ENCODE peak calls at places on chromosomes 1 and 21, in seven cellular contexts. S, I, F, L, B, D and W are unnamed samples.

GRCh38 chr1:12157366-12158231 is 9.2 kb upstream of the TNFRSF1B start:
- DNase-seq in S (no peak), I (no peak), F (no peak), L (no peak), B (no peak), D (no peak), W (no peak)

GRCh38 chr1:24418898-24419628 is 3.5 kb downstream of the NIPAL3 start:
- DNase-seq in S (peak), I (no peak), F (no peak), L (peak), B (no peak), D (no peak), W (no peak)

GRCh38 chr1:6082430-6082971 is 36.8 kb downstream of the KCNAB2 start:
- DNase-seq in S (no peak), I (no peak), F (no peak), L (no peak), B (no peak), D (no peak), W (no peak)

GRCh38 chr1:204495078-204495753 is 611 bp upstream of the PIK3C2B start:
- DNase-seq in S (no peak), I (no peak), F (no peak), L (no peak), B (no peak), D (no peak), W (no peak)

GRCh38 chr21:36499578-36500471 is 19.9 kb upstream of the CLDN14 start:
- DNase-seq in S (peak), I (no peak), F (no peak), L (peak), B (no peak), D (no peak), W (no peak)

GRCh38 chr1:59788825-59789224 is 25.9 kb upstream of the HOOK1 start:
- DNase-seq in S (no peak), I (no peak), F (no peak), L (no peak), B (no peak), D (no peak), W (no peak)

GRCh38 chr21:44521301-44521927 is 18.6 kb downstream of the KRTAP10-1 start:
- DNase-seq in S (no peak), I (peak), F (peak), L (no peak), B (no peak), D (no peak), W (peak)

GRCh38 chr1:80218112-80218511 is 1211.6 kb upstream of the ADGRL4 start:
- DNase-seq in S (no peak), I (no peak), F (no peak), L (no peak), B (no peak), D (peak), W (no peak)

GRCh38 chr1:221263831-221264767 is 384.9 kb downstream of the HLX start:
- DNase-seq in S (peak), I (no peak), F (peak), L (peak), B (no peak), D (peak), W (peak)

GRCh38 chr1:179825798-179826460 is 51.7 kb downstream of the TOR1AIP2 start:
- DNase-seq in S (no peak), I (peak), F (no peak), L (no peak), B (no peak), D (no peak), W (no peak)

GRCh38 chr1:208244584-208244916 is 366 bp upstream of the PLXNA2 start:
- DNase-seq in S (no peak), I (no peak), F (peak), L (no peak), B (no peak), D (no peak), W (no peak)

GRCh38 chr1:208243522-208243850 is 698 bp downstream of the PLXNA2 start:
- DNase-seq in S (no peak), I (no peak), F (peak), L (no peak), B (no peak), D (no peak), W (no peak)

GRCh38 chr1:208242829-208243521 is 1.2 kb downstream of the PLXNA2 start:
- DNase-seq in S (peak), I (peak), F (peak), L (no peak), B (no peak), D (no peak), W (peak)

GRCh38 chr1:208243851-208244583 is at the start of gene PLXNA2:
- DNase-seq in S (peak), I (peak), F (peak), L (peak), B (peak), D (peak), W (peak)

DNA sequence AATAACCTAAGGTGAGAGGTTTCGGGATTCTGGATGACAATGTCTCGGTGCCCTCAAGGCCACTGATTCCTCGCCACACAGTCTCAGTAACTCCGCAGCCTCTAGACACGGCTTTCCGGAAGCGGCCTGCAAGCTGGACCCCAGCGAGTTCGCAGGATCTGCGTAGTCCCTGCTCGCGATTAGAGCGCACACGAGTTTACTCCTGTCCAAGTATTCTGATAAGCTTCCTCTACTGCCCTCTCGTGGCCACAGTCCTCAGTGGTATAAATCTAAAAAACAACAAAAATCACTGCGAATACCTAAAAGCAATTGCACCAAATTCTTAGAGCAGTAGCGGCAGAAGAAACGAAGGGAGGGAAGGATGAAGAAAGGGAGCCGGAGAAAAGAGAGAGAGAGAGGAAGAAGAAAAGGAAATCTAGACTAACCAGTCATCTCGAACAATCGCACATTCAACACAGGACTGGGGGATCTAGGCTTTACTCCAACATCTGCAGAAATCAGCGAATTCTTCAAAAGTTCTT is 1.1 kb upstream of the PLXNA2 start:
- DNase-seq in S (peak), I (peak), F (peak), L (peak), B (peak), D (peak), W (peak)
- TF ChIP-seq POLR2AphosphoS5 in S (peak), I (peak), F (no peak), L (peak), B (peak), D (no peak), W (peak)

GRCh38 chr1:210123383-210123782 is 109.2 kb upstream of the SERTAD4 start:
- DNase-seq in S (no peak), I (no peak), F (no peak), L (no peak), B (no peak), D (no peak), W (no peak)

GRCh38 chr1:210123924-210124589 is 108.5 kb upstream of the SERTAD4 start:
- DNase-seq in S (no peak), I (no peak), F (no peak), L (no peak), B (no peak), D (no peak), W (no peak)

GRCh38 chr1:210129092-210129491 is 103.5 kb upstream of the SERTAD4 start:
- DNase-seq in S (no peak), I (no peak), F (no peak), L (no peak), B (no peak), D (no peak), W (no peak)

GRCh38 chr1:210129759-210130158 is 102.8 kb upstream of the SERTAD4 start:
- DNase-seq in S (no peak), I (no peak), F (no peak), L (no peak), B (no peak), D (no peak), W (no peak)

DNA sequence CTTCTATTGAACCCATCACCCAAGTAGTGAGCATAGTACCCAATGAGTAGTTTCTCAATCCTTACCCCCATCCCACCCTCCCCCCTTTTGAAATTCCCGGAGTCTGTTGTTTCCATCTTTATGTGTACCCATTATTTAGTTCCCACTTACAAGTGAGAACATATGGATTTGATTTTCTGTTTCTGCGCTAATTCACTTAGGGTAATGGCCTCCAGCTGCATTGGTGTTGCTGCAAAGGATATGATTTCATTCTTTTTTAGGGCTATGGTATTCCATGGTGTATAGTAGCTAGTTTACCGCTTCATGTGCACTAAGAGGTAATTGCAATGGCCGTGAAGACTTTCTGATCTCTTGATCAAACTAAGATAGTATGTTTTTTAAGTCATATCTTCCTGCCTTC is 107.5 kb upstream of the SERTAD4 start:
- DNase-seq in S (no peak), I (no peak), F (no peak), L (no peak), B (no peak), D (no peak), W (no peak)
- TF ChIP-seq POLR2AphosphoS5 in S (no peak), I (no peak), F (no peak), L (no peak), B (no peak), D (no peak), W (no peak)

GRCh38 chr1:198297281-198297680 is 140.5 kb downstream of the NEK7 start:
- DNase-seq in S (no peak), I (no peak), F (no peak), L (no peak), B (no peak), D (no peak), W (no peak)
- TF ChIP-seq POLR2AphosphoS5 in S (no peak), I (no peak), F (no peak), L (no peak), B (no peak), D (no peak), W (no peak)

GRCh38 chr1:169545472-169545871 is 40.8 kb downstream of the F5 start:
- DNase-seq in S (no peak), I (no peak), F (no peak), L (no peak), B (no peak), D (no peak), W (no peak)
- TF ChIP-seq POLR2AphosphoS5 in S (no peak), I (no peak), F (no peak), L (no peak), B (no peak), D (no peak), W (no peak)

DNA sequence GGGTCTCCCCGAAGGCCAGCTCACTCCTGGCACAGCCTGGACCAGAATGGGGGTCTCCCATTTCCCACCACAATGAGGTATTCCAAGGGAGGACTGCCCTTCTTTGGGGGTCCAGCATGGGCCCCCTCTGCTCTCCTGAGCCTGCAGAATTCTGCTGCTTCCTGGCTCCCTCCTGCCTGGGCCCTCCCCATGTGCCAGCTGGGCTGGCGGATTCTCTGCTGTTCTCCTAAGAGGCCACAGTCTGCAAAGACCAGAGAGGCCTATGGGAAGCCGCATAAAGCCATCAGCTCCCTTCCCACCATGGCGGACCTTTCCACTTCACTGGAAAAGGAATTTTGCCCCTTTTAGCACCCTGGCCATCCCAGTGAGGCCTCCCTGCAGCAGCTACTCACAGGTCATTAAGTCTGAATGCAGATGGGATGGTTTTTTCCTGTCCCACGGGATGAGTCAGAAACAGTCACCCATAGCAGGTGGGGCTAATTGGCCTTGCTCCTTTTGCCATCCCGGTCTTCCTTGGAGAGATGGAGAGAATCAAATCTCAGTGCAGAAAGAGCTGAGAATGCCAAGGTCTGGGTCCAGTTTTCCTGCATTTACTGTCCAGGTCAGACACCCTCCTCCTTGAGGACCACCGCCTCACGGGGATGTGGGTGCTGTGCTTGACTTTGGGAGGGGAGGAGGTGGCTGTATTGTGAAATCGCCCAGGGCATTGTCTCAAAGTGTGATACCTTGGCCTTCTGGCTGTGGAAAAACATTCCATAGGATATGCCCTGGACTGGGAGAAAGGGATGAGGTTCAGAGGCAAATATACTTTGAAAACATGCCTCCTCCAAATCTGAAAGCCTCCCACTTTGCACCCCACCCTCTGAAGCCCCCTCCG is 23.2 kb downstream of the MYBPH start:
- DNase-seq in S (no peak), I (no peak), F (no peak), L (no peak), B (no peak), D (no peak), W (no peak)
- TF ChIP-seq POLR2AphosphoS5 in S (no peak), I (no peak), F (no peak), L (no peak), B (no peak), D (no peak), W (no peak)

DNA sequence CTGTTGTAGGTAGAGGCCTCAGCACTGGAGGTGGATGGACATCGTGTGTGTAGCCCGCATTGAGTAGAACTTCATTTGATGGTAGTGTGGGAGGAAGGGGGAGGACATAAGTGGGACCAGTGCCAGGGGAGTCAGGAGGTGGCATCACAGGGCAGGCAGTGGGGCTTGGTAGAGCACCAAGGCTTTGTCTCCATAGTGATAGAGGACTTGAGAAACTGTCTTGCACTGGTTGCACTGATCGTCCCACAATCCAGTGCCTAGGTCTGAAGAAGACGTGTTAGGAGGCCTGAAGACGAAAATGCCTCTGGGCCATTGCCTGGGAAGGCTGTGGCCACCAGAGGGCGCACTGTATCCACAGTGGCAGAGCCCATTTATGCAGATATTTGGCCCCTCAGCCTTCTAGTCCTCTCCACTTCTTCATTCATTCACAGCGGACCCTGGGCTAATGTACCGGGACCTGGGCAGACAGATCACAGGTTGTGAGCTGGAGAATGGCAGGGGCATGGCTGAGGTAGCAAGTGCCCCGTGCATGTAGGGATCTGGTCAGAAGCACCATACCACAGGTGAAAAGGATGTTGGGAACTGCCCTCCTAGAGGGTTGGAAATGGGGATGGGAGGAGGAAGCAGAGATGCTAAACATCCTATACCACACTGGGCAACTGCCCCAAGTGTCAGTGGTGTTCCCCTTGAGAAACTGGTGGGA is 95.4 kb downstream of the PIK3R3 start:
- DNase-seq in S (peak), I (peak), F (peak), L (peak), B (peak), D (peak), W (peak)
- TF ChIP-seq POLR2AphosphoS5 in S (peak), I (peak), F (no peak), L (peak), B (peak), D (no peak), W (peak)

DNA sequence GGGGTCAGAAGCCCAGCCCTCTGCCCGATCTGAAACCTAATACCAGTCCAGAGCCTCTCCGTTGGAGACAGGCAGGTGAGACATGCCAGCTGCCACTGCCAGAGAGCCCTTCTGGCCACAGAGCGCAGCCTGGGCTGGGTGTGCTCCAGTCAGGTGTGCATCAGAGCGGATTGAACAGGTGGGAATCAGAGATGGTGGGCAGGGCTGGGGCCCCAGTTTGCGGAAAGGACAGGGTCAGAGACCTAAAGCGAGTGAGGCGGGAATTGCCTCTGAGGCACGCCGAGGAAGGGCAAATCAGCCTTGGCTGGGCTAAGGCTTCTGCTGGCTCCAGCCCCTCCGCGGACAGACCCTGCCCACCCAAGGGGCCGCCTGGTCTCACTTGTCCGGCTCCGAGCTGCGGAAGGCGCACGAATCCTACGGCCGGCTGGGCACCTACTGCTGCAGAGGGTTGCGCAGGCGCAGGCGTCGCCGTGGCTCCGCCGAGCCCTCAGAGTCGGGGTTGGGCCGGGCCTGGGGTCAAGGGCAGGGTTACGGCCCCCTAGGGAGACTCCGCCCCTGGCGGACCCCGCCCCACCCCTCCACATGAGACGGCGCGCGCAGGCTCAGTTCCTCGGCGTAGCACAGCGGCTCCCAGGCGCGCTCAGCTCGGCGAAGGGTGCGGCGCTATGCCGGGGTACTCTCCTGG is 10.3 kb downstream of the CPLANE2 start:
- DNase-seq in S (peak), I (no peak), F (peak), L (no peak), B (no peak), D (no peak), W (peak)
- TF ChIP-seq POLR2AphosphoS5 in S (no peak), I (peak), F (no peak), L (no peak), B (no peak), D (no peak), W (no peak)